ENCODE peak calls at places on chromosomes 3 and 15, in four cellular contexts. P is H1, G is trophoblast cell, Y is IMR-90. E is an unnamed sample. For H3K36me3, the result is how much of the 10 kb centered on the place peaks cover.

GRCh38 chr3:17065315-17065714 is 180.6 kb downstream of the PLCL2 start:
- DNase-seq in P (no peak), G (no peak), Y (no peak), E (no peak)

GRCh38 chr15:90620379-90621134 is 90.8 kb downstream of the CRTC3 start:
- DNase-seq in P (no peak), G (no peak), Y (no peak), E (no peak)

GRCh38 chr3:38005076-38006020 is 14.8 kb downstream of the VILL start:
- DNase-seq in P (no peak), G (no peak), Y (no peak), E (no peak)

GRCh38 chr15:82137261-82137660 is 91.4 kb upstream of the MEX3B start:
- DNase-seq in P (no peak), G (peak), Y (no peak), E (no peak)

GRCh38 chr3:100796556-100796955 is 87.3 kb downstream of the TFG start:
- DNase-seq in P (no peak), G (peak), Y (peak), E (no peak)

GRCh38 chr3:134768845-134769244 is 26.2 kb upstream of the EPHB1 start:
- DNase-seq in P (no peak), G (no peak), Y (no peak), E (no peak)

GRCh38 chr3:142852009-142852408 is 36.9 kb downstream of the PCOLCE2 start:
- DNase-seq in P (no peak), G (no peak), Y (no peak), E (no peak)

GRCh38 chr3:187066228-187066995 is 72.9 kb downstream of the RPL39L start:
- DNase-seq in P (peak), G (peak), Y (peak), E (peak)

GRCh38 chr3:73727854-73728253 is 103.1 kb upstream of the PDZRN3 start:
- DNase-seq in P (no peak), G (no peak), Y (no peak), E (no peak)
- H2AK5ac ChIP-seq in P (no peak), G (no peak), Y (peak), E (no peak)

GRCh38 chr3:52754373-52754772 is 16.4 kb downstream of the NEK4 start:
- DNase-seq in P (no peak), G (no peak), Y (peak), E (no peak)

GRCh38 chr3:52752045-52752660 is 18.6 kb downstream of the NEK4 start:
- DNase-seq in P (no peak), G (no peak), Y (peak), E (no peak)
- H3K36me3 ChIP-seq in P (under half), G (under half), Y (under half), E (half or more)

GRCh38 chr3:48609088-48610005 is at the start of gene UQCRC1:
- DNase-seq in P (peak), G (peak), Y (peak), E (peak)
- H3K14ac ChIP-seq in P (no peak), G (peak), Y (peak), E (peak)

GRCh38 chr3:36890261-36890660 is 54.6 kb downstream of the TRANK1 start:
- DNase-seq in P (no peak), G (no peak), Y (no peak), E (no peak)
- H2AK5ac ChIP-seq in P (no peak), G (no peak), Y (no peak), E (no peak)

DNA sequence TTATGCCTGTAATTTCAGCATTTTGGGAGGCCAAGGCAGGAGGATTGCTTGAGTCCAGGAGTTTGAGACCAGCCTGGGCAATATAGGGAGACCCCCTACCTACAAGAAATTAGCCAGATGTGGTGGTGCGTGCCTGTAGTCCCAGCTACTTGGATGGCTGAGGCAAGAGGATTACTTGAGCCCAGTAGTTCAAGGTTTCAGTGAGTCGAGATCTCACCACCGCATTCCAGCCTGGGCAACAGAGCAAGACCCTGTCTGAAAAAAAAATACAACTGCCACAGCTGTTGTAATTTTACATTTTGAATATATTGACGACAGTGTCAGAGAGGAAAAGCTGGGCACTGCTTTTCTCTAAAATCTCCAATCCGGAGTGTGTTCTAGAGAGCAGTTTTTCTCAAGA is 21.2 kb downstream of the TATDN2 start:
- DNase-seq in P (no peak), G (no peak), Y (no peak), E (no peak)
- H3K36me3 ChIP-seq in P (under half), G (under half), Y (under half), E (under half)

DNA sequence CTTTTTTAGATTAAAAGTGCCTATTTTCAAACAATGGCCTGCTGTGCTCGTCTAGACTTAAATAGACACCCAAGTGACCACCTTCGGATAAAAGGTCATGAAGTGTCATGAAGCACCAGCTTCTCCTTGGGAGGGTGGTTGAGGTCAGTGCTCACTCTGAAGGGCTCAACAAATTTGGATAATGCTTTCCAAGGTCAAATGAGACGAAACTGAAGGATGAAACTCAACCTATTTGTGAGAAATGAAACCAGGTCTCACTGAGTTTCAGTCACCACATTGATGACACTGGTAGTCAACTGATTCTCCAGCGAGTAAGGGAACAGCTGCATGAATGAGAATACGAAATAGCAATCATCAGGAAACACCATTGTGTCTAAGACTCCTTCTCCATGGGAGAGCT is 852.6 kb downstream of the NTRK3 start:
- DNase-seq in P (no peak), G (no peak), Y (no peak), E (no peak)
- H3K14ac ChIP-seq in P (no peak), G (no peak), Y (no peak), E (no peak)

DNA sequence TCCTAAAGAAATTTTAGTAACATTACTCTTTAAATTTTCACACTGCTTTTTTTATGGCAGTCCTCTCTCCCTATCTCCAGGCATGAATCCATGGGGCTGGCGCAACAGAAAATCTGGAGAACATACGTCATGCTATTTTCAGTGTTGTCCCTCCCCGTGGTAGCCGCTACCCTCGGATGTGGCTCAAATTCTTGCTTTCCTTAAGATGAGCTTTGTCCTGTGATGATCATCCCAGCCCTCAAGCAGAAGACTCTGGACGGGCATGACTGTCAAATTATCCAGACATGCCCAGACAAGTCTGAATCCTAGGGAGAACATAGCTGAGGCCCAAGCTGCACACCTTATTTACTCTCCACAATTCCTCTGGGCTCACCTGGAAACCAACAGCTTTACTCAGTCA is 49.1 kb downstream of the FMN1 start:
- DNase-seq in P (no peak), G (peak), Y (no peak), E (no peak)
- H2AK5ac ChIP-seq in P (no peak), G (no peak), Y (no peak), E (no peak)

GRCh38 chr15:78968114-78968513 is 23.3 kb upstream of the CTSH start:
- DNase-seq in P (no peak), G (no peak), Y (no peak), E (no peak)
- H3K36me3 ChIP-seq in P (under half), G (under half), Y (under half), E (under half)

DNA sequence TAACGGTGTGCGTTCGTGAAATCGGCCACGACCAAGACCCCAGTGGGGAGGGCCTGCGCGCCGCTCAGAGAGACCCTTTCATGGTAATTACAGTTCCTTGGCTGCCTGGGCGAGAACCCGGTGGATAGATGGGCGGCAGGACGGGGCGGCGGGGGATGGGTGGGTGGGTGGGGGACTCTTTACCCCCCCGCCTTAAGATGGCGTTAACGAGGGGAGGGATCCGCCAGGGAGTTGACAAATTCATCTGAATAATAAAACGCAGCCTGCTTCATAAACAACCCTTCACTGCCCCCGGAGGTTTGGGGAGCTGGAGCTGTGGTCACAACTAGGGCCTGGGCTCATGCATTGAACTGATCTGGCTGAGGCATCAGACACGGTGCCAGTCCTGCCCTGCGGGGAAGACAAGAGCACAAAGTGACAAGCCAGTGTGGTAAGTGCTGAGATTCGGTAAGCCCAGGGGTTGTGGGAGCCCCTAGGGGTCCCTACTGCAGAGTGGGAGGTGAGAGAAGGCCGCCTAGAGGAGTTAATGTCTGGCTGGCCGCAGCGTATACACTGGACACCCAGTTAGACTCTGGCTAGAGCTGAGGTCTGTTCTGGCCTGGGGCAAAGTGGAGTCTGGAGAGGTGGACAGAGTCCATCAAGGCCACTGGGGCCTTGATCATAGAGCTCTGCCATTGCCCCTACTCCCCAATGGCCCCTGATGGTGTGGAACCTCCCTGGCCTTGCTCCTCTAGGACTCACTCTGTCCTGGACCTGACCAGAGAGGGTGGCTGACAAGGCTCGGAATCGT is 766 bp downstream of the MRAS start:
- DNase-seq in P (no peak), G (peak), Y (peak), E (no peak)
- H3K14ac ChIP-seq in P (no peak), G (peak), Y (peak), E (peak)

GRCh38 chr15:80155001-80155377 is 2.2 kb downstream of the FAH start:
- DNase-seq in P (no peak), G (no peak), Y (no peak), E (no peak)
- H2AK5ac ChIP-seq in P (no peak), G (no peak), Y (no peak), E (no peak)

E was measured in neuronal stem cell.